ENCODE peak calls at places on chromosomes 6 and 20, in five cellular contexts. One of them, this sample, is unnamed.
A peak's percentile ranks its signal among the peaks of the same experiment; 100 is the strongest.

GRCh38 chr6:130098317-130098716 is 79.9 kb downstream of the L3MBTL3 start:
- DNase-seq in adrenal gland: no peak
- DNase-seq in upper lobe of right lung: no peak
- DNase-seq in ovary: no peak
- DNase-seq in CD8-positive, alpha-beta T cell: no peak
- DNase-seq in this sample: no peak

GRCh38 chr6:7777062-7777461 is 51.2 kb downstream of the BMP6 start:
- DNase-seq in adrenal gland: peak; percentile 30
- DNase-seq in CD8-positive, alpha-beta T cell: no peak
- DNase-seq in ovary: no peak
- DNase-seq in upper lobe of right lung: no peak
- DNase-seq in this sample: no peak

GRCh38 chr6:85865665-85866372 is 223.1 kb upstream of the SYNCRIP start:
- DNase-seq in upper lobe of right lung: no peak
- DNase-seq in ovary: no peak
- DNase-seq in CD8-positive, alpha-beta T cell: no peak
- DNase-seq in adrenal gland: peak; percentile 31
- DNase-seq in this sample: no peak

GRCh38 chr6:107732461-107732860 is 91.7 kb downstream of the SCML4 start:
- DNase-seq in upper lobe of right lung: no peak
- DNase-seq in ovary: no peak
- DNase-seq in adrenal gland: no peak
- DNase-seq in CD8-positive, alpha-beta T cell: no peak
- DNase-seq in this sample: no peak

GRCh38 chr6:105753184-105754097 is 332.7 kb upstream of the PRDM1 start:
- DNase-seq in CD8-positive, alpha-beta T cell: no peak
- DNase-seq in ovary: no peak
- DNase-seq in adrenal gland: no peak
- DNase-seq in upper lobe of right lung: no peak
- DNase-seq in this sample: no peak

GRCh38 chr6:4345543-4345942 is 210.2 kb upstream of the ECI2 start:
- DNase-seq in ovary: no peak
- DNase-seq in adrenal gland: no peak
- DNase-seq in CD8-positive, alpha-beta T cell: no peak
- DNase-seq in upper lobe of right lung: no peak
- DNase-seq in this sample: no peak

GRCh38 chr6:28839443-28840120 is 84.2 kb downstream of the TRIM27 start:
- DNase-seq in CD8-positive, alpha-beta T cell: no peak
- DNase-seq in upper lobe of right lung: no peak
- DNase-seq in adrenal gland: no peak
- DNase-seq in ovary: no peak
- DNase-seq in this sample: no peak

GRCh38 chr6:46555129-46555528 is 63.9 kb upstream of the RCAN2 start:
- DNase-seq in adrenal gland: no peak
- DNase-seq in upper lobe of right lung: no peak
- DNase-seq in ovary: no peak
- DNase-seq in CD8-positive, alpha-beta T cell: no peak
- DNase-seq in this sample: no peak

GRCh38 chr6:2038096-2038495 is 207.3 kb downstream of the GMDS start:
- DNase-seq in ovary: no peak
- DNase-seq in upper lobe of right lung: no peak
- DNase-seq in CD8-positive, alpha-beta T cell: no peak
- DNase-seq in adrenal gland: no peak
- DNase-seq in this sample: no peak

GRCh38 chr6:87257975-87258374 is 64.4 kb upstream of the SMIM8 start:
- DNase-seq in CD8-positive, alpha-beta T cell: no peak
- DNase-seq in upper lobe of right lung: no peak
- DNase-seq in adrenal gland: no peak
- DNase-seq in ovary: no peak
- DNase-seq in this sample: no peak

GRCh38 chr20:21512634-21513180 is 1.2 kb downstream of the NKX2-2 start:
- DNase-seq in CD8-positive, alpha-beta T cell: no peak
- DNase-seq in ovary: no peak
- DNase-seq in adrenal gland: no peak
- DNase-seq in upper lobe of right lung: no peak
- DNase-seq in this sample: no peak
- H3K4me3 ChIP-seq in CD8-positive, alpha-beta T cell: no peak overlapping the region
- H3K4me3 ChIP-seq in ovary: no peak overlapping the region
- H3K4me3 ChIP-seq in adrenal gland: no peak overlapping the region
- H3K4me3 ChIP-seq in upper lobe of right lung: no peak overlapping the region
- H3K4me3 ChIP-seq in this sample: no peak overlapping the region

DNA sequence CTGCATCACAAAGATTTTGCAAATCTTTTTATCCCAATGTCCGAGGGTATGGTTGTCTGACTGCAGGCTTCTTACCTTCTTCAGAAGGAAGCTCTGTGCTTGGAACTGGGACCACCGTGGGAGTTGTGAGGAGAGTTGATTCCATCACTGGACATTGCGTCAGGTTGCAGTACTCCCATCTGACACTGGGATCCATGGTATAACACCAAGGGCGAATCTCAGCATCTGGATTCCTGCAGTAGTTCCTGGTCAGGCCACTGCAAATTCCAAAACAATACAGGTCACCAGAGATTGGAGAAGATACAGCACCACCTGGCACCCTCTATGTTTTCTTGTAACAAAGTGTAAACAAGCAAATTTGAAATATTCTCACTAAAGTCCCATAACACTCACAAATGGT is 77.7 kb downstream of the LPA start:
- DNase-seq in adrenal gland: no peak
- DNase-seq in ovary: no peak
- DNase-seq in CD8-positive, alpha-beta T cell: no peak
- DNase-seq in upper lobe of right lung: no peak
- DNase-seq in this sample: no peak
- H3K9me3 ChIP-seq in adrenal gland: no peaks in the 10 kb centered on the region
- H3K9me3 ChIP-seq in ovary: no peaks in the 10 kb centered on the region
- H3K9me3 ChIP-seq in CD8-positive, alpha-beta T cell: no peaks in the 10 kb centered on the region
- H3K9me3 ChIP-seq in upper lobe of right lung: no peaks in the 10 kb centered on the region
- H3K9me3 ChIP-seq in this sample: peaks cover 5% of the 10 kb centered on the region

DNA sequence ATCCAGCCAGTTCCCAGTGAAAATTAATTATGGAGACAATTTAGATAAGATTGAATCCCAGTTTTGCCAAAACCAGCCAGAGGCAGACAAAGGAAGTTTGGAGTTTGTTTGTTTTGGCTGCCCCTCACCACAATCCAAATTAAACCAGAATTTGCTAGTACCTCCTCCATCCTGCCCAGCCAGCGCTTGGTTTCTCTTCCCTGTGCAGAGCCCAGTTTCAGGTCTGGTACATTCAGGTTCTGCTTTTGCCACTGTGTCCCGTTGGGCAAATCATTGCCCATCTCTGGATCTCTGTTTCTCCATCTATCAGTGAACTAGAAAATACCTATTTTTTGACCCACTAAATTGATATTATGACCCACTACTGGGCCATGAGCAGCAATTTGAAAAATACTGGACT is 26.4 kb downstream of the FOXP4 start:
- DNase-seq in CD8-positive, alpha-beta T cell: no peak
- DNase-seq in upper lobe of right lung: no peak
- DNase-seq in adrenal gland: no peak
- DNase-seq in ovary: no peak
- DNase-seq in this sample: no peak
- H3K4me1 ChIP-seq in CD8-positive, alpha-beta T cell: no peaks in the 10 kb centered on the region
- H3K4me1 ChIP-seq in upper lobe of right lung: peaks cover 24% of the 10 kb centered on the region
- H3K4me1 ChIP-seq in adrenal gland: peaks cover 20% of the 10 kb centered on the region
- H3K4me1 ChIP-seq in ovary: no peaks in the 10 kb centered on the region
- H3K4me1 ChIP-seq in this sample: no peaks in the 10 kb centered on the region

GRCh38 chr6:68040780-68041179 is 594.3 kb upstream of the ADGRB3 start:
- DNase-seq in adrenal gland: no peak
- DNase-seq in ovary: no peak
- DNase-seq in upper lobe of right lung: no peak
- DNase-seq in CD8-positive, alpha-beta T cell: no peak
- DNase-seq in this sample: no peak

GRCh38 chr6:68040312-68040778 is 594.7 kb upstream of the ADGRB3 start:
- DNase-seq in adrenal gland: no peak
- DNase-seq in ovary: no peak
- DNase-seq in upper lobe of right lung: no peak
- DNase-seq in CD8-positive, alpha-beta T cell: no peak
- DNase-seq in this sample: no peak

GRCh38 chr6:68042339-68043121 is 592.6 kb upstream of the ADGRB3 start:
- DNase-seq in upper lobe of right lung: no peak
- DNase-seq in CD8-positive, alpha-beta T cell: no peak
- DNase-seq in adrenal gland: no peak
- DNase-seq in ovary: no peak
- DNase-seq in this sample: no peak

GRCh38 chr6:68038815-68039408 is 596.2 kb upstream of the ADGRB3 start:
- DNase-seq in CD8-positive, alpha-beta T cell: no peak
- DNase-seq in upper lobe of right lung: no peak
- DNase-seq in ovary: no peak
- DNase-seq in adrenal gland: no peak
- DNase-seq in this sample: no peak

DNA sequence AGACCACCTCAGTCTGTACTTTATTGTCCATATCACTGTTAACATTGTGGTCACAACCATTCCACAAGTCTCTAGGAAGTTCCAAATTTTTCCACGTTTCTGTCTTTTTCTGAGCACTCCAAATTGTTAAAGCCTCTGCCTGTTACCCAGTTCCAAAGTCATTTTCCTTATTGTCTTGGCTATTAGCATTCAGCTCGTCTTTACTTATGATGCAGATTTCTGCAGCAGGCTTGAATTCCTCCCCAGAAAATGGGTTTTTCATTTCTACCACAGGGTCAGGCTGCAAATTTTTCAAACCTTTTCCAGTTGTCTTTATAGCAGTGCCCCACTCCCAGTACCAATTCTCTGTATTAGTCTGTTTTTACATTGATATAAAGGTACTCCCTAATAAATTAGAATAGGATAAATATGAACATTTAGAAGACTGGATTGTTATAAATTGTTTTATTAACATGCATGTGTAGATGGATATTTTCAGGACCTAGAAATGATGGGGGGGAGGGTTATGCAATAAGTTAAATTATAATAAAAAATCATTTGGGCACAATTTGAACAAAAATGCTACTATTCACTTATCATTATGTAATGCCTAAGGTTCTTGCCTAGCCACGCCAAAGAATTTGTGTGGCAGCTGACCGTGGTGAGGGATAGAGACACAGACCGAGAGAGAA is 595.3 kb upstream of the ADGRB3 start:
- DNase-seq in CD8-positive, alpha-beta T cell: no peak
- DNase-seq in adrenal gland: no peak
- DNase-seq in ovary: no peak
- DNase-seq in upper lobe of right lung: no peak
- DNase-seq in this sample: no peak
- H3K4me3 ChIP-seq in CD8-positive, alpha-beta T cell: no peak overlapping the region
- H3K4me3 ChIP-seq in adrenal gland: no peak overlapping the region
- H3K4me3 ChIP-seq in ovary: no peak overlapping the region
- H3K4me3 ChIP-seq in upper lobe of right lung: no peak overlapping the region
- H3K4me3 ChIP-seq in this sample: no peak overlapping the region

This sample was measured in right atrium auricular region.